ENCODE peak calls at places on chromosomes 4 and X, in nine cellular contexts. J is ovary, U is adrenal gland, V is IMR-90, G is lower leg skin, C is Peyer's patch, A is H54, N is uterus, B is HepG2. S is an unnamed sample.

GRCh38 chr4:153804742-153805141 is 15.9 kb upstream of the SFRP2 start:
- DNase-seq in J (no peak), U (no peak), V (no peak), G (no peak), C (no peak), A (no peak), N (no peak), B (no peak), S (no peak)

GRCh38 chrX:63754141-63754859 is 30.7 kb downstream of the ARHGEF9 start:
- DNase-seq in J (no peak), U (no peak), V (peak), G (peak), C (no peak), A (no peak), N (no peak), B (no peak), S (peak)

GRCh38 chrX:73668779-73669178 is 105.8 kb downstream of the CHIC1 start:
- DNase-seq in J (no peak), U (peak), V (no peak), G (no peak), C (no peak), A (no peak), N (no peak), B (no peak), S (peak)

GRCh38 chr4:150150545-150151156 is 72.4 kb downstream of the DCLK2 start:
- DNase-seq in J (no peak), U (no peak), V (no peak), G (no peak), C (no peak), A (no peak), N (no peak), B (no peak), S (no peak)

GRCh38 chrX:140040397-140040796 is 75.1 kb upstream of the CXorf66 start:
- DNase-seq in J (no peak), U (no peak), V (no peak), G (no peak), C (peak), A (peak), N (no peak), B (no peak), S (no peak)

GRCh38 chr4:3307891-3308575 is 15.2 kb downstream of the RGS12 start:
- DNase-seq in J (peak), U (peak), V (no peak), G (peak), C (peak), A (no peak), N (no peak), B (no peak), S (peak)

GRCh38 chr4:168569066-168569908 is 72.4 kb downstream of the PALLD start:
- DNase-seq in J (no peak), U (no peak), V (no peak), G (no peak), C (no peak), A (no peak), N (peak), B (peak), S (peak)

GRCh38 chr4:110508827-110509446 is 33.0 kb downstream of the ENPEP start:
- DNase-seq in J (no peak), U (no peak), V (peak), G (no peak), C (no peak), A (no peak), N (no peak), B (no peak), S (no peak)

GRCh38 chr4:168880087-168880675 is 129.9 kb downstream of the CBR4 start:
- DNase-seq in J (no peak), U (no peak), V (peak), G (no peak), C (no peak), A (no peak), N (no peak), B (no peak), S (no peak)

GRCh38 chr4:87011340-87012034 is 76.7 kb downstream of the AFF1 start:
- DNase-seq in J (no peak), U (peak), V (peak), G (no peak), C (no peak), A (peak), N (peak), B (no peak), S (no peak)

GRCh38 chr4:27894951-27895350 is 1034.3 kb downstream of the STIM2 start:
- DNase-seq in J (no peak), U (no peak), V (peak), G (no peak), C (no peak), A (no peak), N (no peak), B (no peak), S (no peak)

GRCh38 chr4:1337951-1338751 is 8.9 kb upstream of the UVSSA start:
- DNase-seq in J (no peak), U (no peak), V (no peak), G (no peak), C (no peak), A (no peak), N (no peak), B (no peak), S (no peak)

GRCh38 chr4:168664242-168664897 is 167.5 kb downstream of the PALLD start:
- DNase-seq in J (no peak), U (no peak), V (no peak), G (no peak), C (no peak), A (no peak), N (no peak), B (no peak), S (no peak)

GRCh38 chr4:83074086-83074704 is 39.2 kb downstream of the COPS4 start:
- DNase-seq in J (no peak), U (peak), V (peak), G (no peak), C (no peak), A (no peak), N (peak), B (peak), S (no peak)

GRCh38 chrX:47579537-47579936 is 2.7 kb upstream of the TIMP1 start:
- DNase-seq in J (no peak), U (no peak), V (peak), G (no peak), C (no peak), A (no peak), N (no peak), B (no peak), S (no peak)

GRCh38 chr4:68077737-68078136 is 51.9 kb downstream of the TMPRSS11F start:
- DNase-seq in J (no peak), U (no peak), V (no peak), G (no peak), C (no peak), A (no peak), N (no peak), B (no peak), S (no peak)

GRCh38 chr4:42768125-42768748 is 111.3 kb upstream of the ATP8A1 start:
- DNase-seq in J (no peak), U (no peak), V (no peak), G (no peak), C (no peak), A (no peak), N (no peak), B (no peak), S (peak)

GRCh38 chr4:80265571-80266266 is 745 bp upstream of the FGF5 start:
- DNase-seq in J (no peak), U (no peak), V (peak), G (no peak), C (no peak), A (no peak), N (no peak), B (no peak), S (no peak)

GRCh38 chr4:126947536-126947935 is 685.2 kb upstream of the INTU start:
- DNase-seq in J (no peak), U (no peak), V (no peak), G (no peak), C (no peak), A (no peak), N (no peak), B (no peak), S (no peak)

GRCh38 chrX:45894864-45895645 is 650.2 kb downstream of the ZNF674 start:
- DNase-seq in J (no peak), U (no peak), V (no peak), G (no peak), C (no peak), A (no peak), N (no peak), B (peak), S (no peak)

GRCh38 chrX:150454083-150454482 is 91.0 kb downstream of the MAMLD1 start:
- DNase-seq in J (no peak), U (no peak), V (no peak), G (no peak), C (no peak), A (no peak), N (no peak), B (no peak), S (no peak)
- TF ChIP-seq POLR2A in J (no peak), U (no peak), V (no peak), G (no peak), C (no peak), A (no peak), N (no peak), B (no peak), S (no peak)

GRCh38 chrX:65745427-65745826 is 78.0 kb downstream of the MSN start:
- DNase-seq in J (no peak), U (no peak), V (no peak), G (no peak), C (no peak), A (no peak), N (no peak), B (no peak), S (no peak)
- TF ChIP-seq POLR2A in J (no peak), U (no peak), V (no peak), G (no peak), C (no peak), A (no peak), N (no peak), B (no peak), S (no peak)

GRCh38 chrX:106728337-106728736 is 1.8 kb downstream of the RNF128 start:
- DNase-seq in J (no peak), U (no peak), V (no peak), G (no peak), C (no peak), A (no peak), N (no peak), B (no peak), S (peak)

GRCh38 chrX:106731590-106731989 is 5.1 kb downstream of the RNF128 start:
- DNase-seq in J (no peak), U (no peak), V (no peak), G (no peak), C (no peak), A (no peak), N (no peak), B (no peak), S (no peak)

GRCh38 chrX:106730385-106730784 is 3.9 kb downstream of the RNF128 start:
- DNase-seq in J (no peak), U (no peak), V (peak), G (no peak), C (no peak), A (no peak), N (no peak), B (peak), S (no peak)

GRCh38 chrX:106726485-106727437 is at the start of gene RNF128:
- DNase-seq in J (peak), U (peak), V (peak), G (no peak), C (peak), A (no peak), N (no peak), B (peak), S (peak)
- TF ChIP-seq POLR2A in J (no peak), U (peak), V (no peak), G (no peak), C (peak), A (no peak), N (no peak), B (peak), S (peak)

GRCh38 chrX:149631293-149632165 is at the start of gene TMEM185A:
- DNase-seq in J (peak), U (peak), V (peak), G (peak), C (peak), A (peak), N (peak), B (peak), S (peak)
- TF ChIP-seq POLR2A in J (no peak), U (peak), V (no peak), G (no peak), C (no peak), A (peak), N (no peak), B (no peak), S (no peak)

DNA sequence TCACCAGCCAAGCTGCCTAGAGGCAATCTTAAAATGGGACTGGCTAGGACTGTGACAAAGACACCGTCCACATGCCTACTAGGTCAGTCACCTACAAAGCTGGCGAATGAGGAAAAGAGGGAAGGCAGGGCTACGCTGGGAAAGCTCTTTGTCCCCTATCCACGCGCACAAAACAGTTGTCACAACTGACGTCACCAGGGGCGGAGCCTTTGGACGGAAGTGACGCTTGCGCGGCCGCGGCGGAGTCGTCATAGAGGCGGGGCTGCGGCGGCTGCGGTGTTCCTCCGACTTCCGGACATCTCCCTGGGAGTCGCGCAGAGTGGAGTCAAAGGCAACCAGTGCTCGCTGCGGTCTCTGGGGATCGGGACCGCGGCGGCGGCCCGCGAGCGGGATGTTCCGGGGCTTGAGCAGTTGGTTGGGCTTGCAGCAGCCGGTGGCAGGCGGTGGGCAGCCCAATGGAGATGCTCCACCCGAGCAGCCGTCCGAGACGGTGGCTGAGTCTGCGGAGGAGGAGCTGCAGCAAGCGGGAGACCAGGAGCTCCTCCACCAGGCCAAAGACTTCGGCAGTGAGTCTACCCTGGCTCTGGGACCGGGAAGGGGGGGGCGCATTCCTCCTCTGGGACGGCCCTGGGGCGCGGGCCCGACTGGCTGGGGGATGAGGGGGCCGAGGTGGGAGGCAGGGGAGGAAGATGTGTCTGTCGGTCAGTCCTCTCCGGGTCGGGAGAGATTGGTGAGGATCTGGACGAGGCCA is at the start of gene SYAP1:
- DNase-seq in J (peak), U (peak), V (peak), G (peak), C (peak), A (peak), N (peak), B (peak), S (peak)
- TF ChIP-seq POLR2A in J (peak), U (peak), V (peak), G (peak), C (peak), A (peak), N (peak), B (peak), S (peak)

GRCh38 chrX:149938427-149939270 is at the start of gene EOLA2:
- DNase-seq in J (peak), U (peak), V (peak), G (peak), C (peak), A (peak), N (peak), B (peak), S (peak)
- TF ChIP-seq POLR2A in J (peak), U (peak), V (no peak), G (no peak), C (peak), A (peak), N (peak), B (no peak), S (no peak)

GRCh38 chr4:112633477-112634235 is 3.1 kb downstream of the ZGRF1 start:
- DNase-seq in J (no peak), U (no peak), V (peak), G (no peak), C (no peak), A (no peak), N (no peak), B (peak), S (no peak)

GRCh38 chr4:112637552-112637866 is 566 bp downstream of the LARP7 start:
- DNase-seq in J (no peak), U (no peak), V (no peak), G (no peak), C (no peak), A (no peak), N (no peak), B (no peak), S (no peak)

DNA sequence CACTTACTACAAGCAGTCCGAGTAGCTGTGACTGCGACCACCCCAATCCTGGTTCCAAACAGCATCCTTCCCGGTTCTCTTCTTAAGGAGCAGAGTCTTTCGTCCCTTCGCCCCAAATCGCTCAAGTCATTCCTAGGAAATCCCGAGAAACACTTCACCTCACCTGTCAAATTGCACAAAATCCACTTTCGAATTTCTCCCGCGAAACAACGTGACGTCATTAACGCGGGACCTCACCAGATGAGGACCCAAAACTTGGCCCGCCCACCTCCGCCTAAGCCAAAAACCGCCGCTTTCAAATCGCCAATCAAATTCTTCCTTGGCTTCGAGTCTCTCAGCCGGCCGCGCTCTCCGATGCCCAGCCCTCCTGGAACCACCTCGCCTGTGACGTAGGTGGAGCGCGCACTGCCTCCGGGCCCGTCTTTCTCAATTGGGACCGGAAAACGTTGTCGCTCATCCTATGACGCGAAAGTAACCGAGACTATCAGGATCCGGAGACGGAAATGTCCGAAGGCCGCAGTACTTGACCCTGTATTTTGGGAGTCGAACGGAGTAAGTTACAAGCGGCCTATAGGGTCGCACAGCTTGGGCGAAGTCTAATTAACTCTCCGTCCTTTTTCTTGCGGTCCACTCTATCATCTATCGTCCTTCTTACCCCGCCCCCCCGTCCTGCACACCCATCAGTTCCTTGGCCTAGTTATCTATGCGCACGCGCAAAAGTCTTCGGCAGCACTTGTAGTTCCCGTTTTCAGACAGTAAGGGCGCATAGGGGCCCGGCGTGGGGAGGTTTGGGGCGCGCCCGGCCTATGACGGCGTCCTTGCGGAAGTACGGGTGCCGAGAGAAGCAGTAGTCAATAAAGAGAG is at the start of the genes LARP7 and ZGRF1:
- DNase-seq in J (peak), U (peak), V (peak), G (peak), C (peak), A (peak), N (peak), B (peak), S (peak)
- TF ChIP-seq POLR2A in J (peak), U (no peak), V (peak), G (no peak), C (peak), A (no peak), N (peak), B (peak), S (no peak)

GRCh38 chr4:156933633-156934258 is 37.9 kb downstream of the PDGFC start:
- DNase-seq in J (no peak), U (no peak), V (peak), G (no peak), C (no peak), A (no peak), N (no peak), B (peak), S (no peak)
- TF ChIP-seq POLR2A in J (no peak), U (no peak), V (no peak), G (no peak), C (no peak), A (no peak), N (no peak), B (no peak), S (no peak)

GRCh38 chrX:134013528-134013927 is 28.1 kb upstream of the GPC3 start:
- DNase-seq in J (no peak), U (no peak), V (no peak), G (no peak), C (no peak), A (no peak), N (no peak), B (no peak), S (no peak)

GRCh38 chrX:134010690-134011089 is 25.3 kb upstream of the GPC3 start:
- DNase-seq in J (no peak), U (no peak), V (no peak), G (no peak), C (no peak), A (no peak), N (no peak), B (no peak), S (no peak)

DNA sequence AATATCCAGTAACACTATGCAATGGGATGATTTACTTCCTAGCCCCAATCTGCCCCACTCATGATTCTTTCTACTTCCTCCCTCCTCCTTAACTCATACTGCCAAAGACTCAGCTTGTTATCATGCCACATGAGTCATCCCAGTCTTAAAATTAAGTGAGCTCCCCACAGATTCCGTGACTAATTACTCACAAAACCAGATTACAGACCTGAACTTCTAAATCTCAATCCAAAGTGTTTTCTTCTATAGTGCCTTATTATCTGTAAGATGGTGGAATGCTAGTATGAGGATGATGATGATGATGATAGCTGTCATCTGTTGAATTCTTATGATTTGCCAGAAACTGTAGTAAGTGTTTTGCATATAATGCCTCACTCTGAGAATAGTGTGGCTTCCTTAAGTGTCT is 27.7 kb upstream of the GPC3 start:
- DNase-seq in J (no peak), U (no peak), V (no peak), G (no peak), C (no peak), A (no peak), N (peak), B (no peak), S (no peak)
- TF ChIP-seq POLR2A in J (no peak), U (no peak), V (no peak), G (no peak), C (no peak), A (no peak), N (no peak), B (no peak), S (no peak)

GRCh38 chrX:40083120-40083978 is 14.4 kb downstream of the BCOR start:
- DNase-seq in J (peak), U (peak), V (no peak), G (no peak), C (no peak), A (no peak), N (peak), B (no peak), S (peak)
- TF ChIP-seq POLR2A in J (no peak), U (no peak), V (no peak), G (no peak), C (no peak), A (no peak), N (peak), B (no peak), S (no peak)

S was measured in thyroid gland.